ENCODE peak calls at places on chromosomes 7 and 10, in ten cellular contexts. One of them, this sample, is unnamed.

GRCh38 chr10:95430231-95430951 is 130.8 kb downstream of the SORBS1 start:
- DNase-seq in ureter: peak
- DNase-seq in NCI-H460: peak
- DNase-seq in IMR-90: peak
- DNase-seq in NCI-H1694: peak
- DNase-seq in hippocampal formation: peak
- DNase-seq in cardiac muscle cell: peak
- DNase-seq in mammary epithelial cell: peak
- DNase-seq in H7: peak
- DNase-seq in Right ventricle myocardium superior: no peak
- DNase-seq in this sample: peak

GRCh38 chr10:24206926-24207701 is 1.8 kb upstream of the KIAA1217 start:
- DNase-seq in mammary epithelial cell: no peak
- DNase-seq in ureter: no peak
- DNase-seq in Right ventricle myocardium superior: no peak
- DNase-seq in hippocampal formation: no peak
- DNase-seq in NCI-H1694: no peak
- DNase-seq in H7: no peak
- DNase-seq in NCI-H460: no peak
- DNase-seq in cardiac muscle cell: no peak
- DNase-seq in IMR-90: no peak
- DNase-seq in this sample: peak

GRCh38 chr10:53952698-53953097 is 848.3 kb downstream of the PCDH15 start:
- DNase-seq in NCI-H1694: no peak
- DNase-seq in IMR-90: no peak
- DNase-seq in cardiac muscle cell: no peak
- DNase-seq in mammary epithelial cell: no peak
- DNase-seq in NCI-H460: no peak
- DNase-seq in ureter: no peak
- DNase-seq in Right ventricle myocardium superior: no peak
- DNase-seq in H7: no peak
- DNase-seq in hippocampal formation: no peak
- DNase-seq in this sample: no peak

GRCh38 chr10:683448-684071 is 5.9 kb downstream of the DIP2C start:
- DNase-seq in hippocampal formation: peak
- DNase-seq in cardiac muscle cell: no peak
- DNase-seq in ureter: no peak
- DNase-seq in NCI-H460: peak
- DNase-seq in mammary epithelial cell: no peak
- DNase-seq in IMR-90: peak
- DNase-seq in H7: peak
- DNase-seq in NCI-H1694: no peak
- DNase-seq in Right ventricle myocardium superior: no peak
- DNase-seq in this sample: no peak

GRCh38 chr10:86536294-86536861 is 14.8 kb upstream of the WAPL start:
- DNase-seq in ureter: no peak
- DNase-seq in H7: peak
- DNase-seq in NCI-H1694: no peak
- DNase-seq in NCI-H460: no peak
- DNase-seq in mammary epithelial cell: no peak
- DNase-seq in IMR-90: no peak
- DNase-seq in Right ventricle myocardium superior: no peak
- DNase-seq in hippocampal formation: no peak
- DNase-seq in cardiac muscle cell: no peak
- DNase-seq in this sample: peak

GRCh38 chr10:12412671-12413368 is 63.5 kb downstream of the CAMK1D start:
- DNase-seq in mammary epithelial cell: no peak
- DNase-seq in IMR-90: no peak
- DNase-seq in cardiac muscle cell: no peak
- DNase-seq in H7: no peak
- DNase-seq in hippocampal formation: no peak
- DNase-seq in ureter: no peak
- DNase-seq in NCI-H1694: no peak
- DNase-seq in NCI-H460: no peak
- DNase-seq in Right ventricle myocardium superior: no peak
- DNase-seq in this sample: no peak

GRCh38 chr7:16993543-16993942 is 111.8 kb upstream of the AGR3 start:
- DNase-seq in mammary epithelial cell: no peak
- DNase-seq in Right ventricle myocardium superior: no peak
- DNase-seq in hippocampal formation: no peak
- DNase-seq in NCI-H460: no peak
- DNase-seq in NCI-H1694: no peak
- DNase-seq in IMR-90: no peak
- DNase-seq in cardiac muscle cell: no peak
- DNase-seq in ureter: no peak
- DNase-seq in H7: no peak
- DNase-seq in this sample: no peak

GRCh38 chr7:85695041-85695990 is 508.5 kb upstream of the SEMA3D start:
- DNase-seq in hippocampal formation: no peak
- DNase-seq in H7: no peak
- DNase-seq in NCI-H460: peak
- DNase-seq in Right ventricle myocardium superior: no peak
- DNase-seq in cardiac muscle cell: no peak
- DNase-seq in NCI-H1694: no peak
- DNase-seq in IMR-90: peak
- DNase-seq in mammary epithelial cell: peak
- DNase-seq in ureter: no peak
- DNase-seq in this sample: no peak

GRCh38 chr10:454860-455259 is 234.6 kb downstream of the DIP2C start:
- DNase-seq in IMR-90: peak
- DNase-seq in Right ventricle myocardium superior: peak
- DNase-seq in H7: no peak
- DNase-seq in mammary epithelial cell: peak
- DNase-seq in cardiac muscle cell: no peak
- DNase-seq in ureter: no peak
- DNase-seq in hippocampal formation: no peak
- DNase-seq in NCI-H1694: no peak
- DNase-seq in NCI-H460: peak
- DNase-seq in this sample: no peak

GRCh38 chr7:64908358-64908757 is 5.3 kb downstream of the ZNF273 start:
- DNase-seq in NCI-H1694: no peak
- DNase-seq in ureter: no peak
- DNase-seq in mammary epithelial cell: no peak
- DNase-seq in cardiac muscle cell: no peak
- DNase-seq in IMR-90: no peak
- DNase-seq in H7: no peak
- DNase-seq in Right ventricle myocardium superior: no peak
- DNase-seq in NCI-H460: no peak
- DNase-seq in hippocampal formation: no peak
- DNase-seq in this sample: no peak

GRCh38 chr10:132329565-132330485 is 2.2 kb upstream of the LRRC27 start:
- DNase-seq in hippocampal formation: no peak
- DNase-seq in ureter: no peak
- DNase-seq in cardiac muscle cell: no peak
- DNase-seq in Right ventricle myocardium superior: no peak
- DNase-seq in IMR-90: peak
- DNase-seq in H7: peak
- DNase-seq in NCI-H1694: no peak
- DNase-seq in mammary epithelial cell: peak
- DNase-seq in NCI-H460: peak
- DNase-seq in this sample: no peak

GRCh38 chr7:1569016-1569415 is 816 bp downstream of the PSMG3 start:
- DNase-seq in ureter: no peak
- DNase-seq in hippocampal formation: no peak
- DNase-seq in Right ventricle myocardium superior: peak
- DNase-seq in H7: no peak
- DNase-seq in cardiac muscle cell: no peak
- DNase-seq in NCI-H460: peak
- DNase-seq in NCI-H1694: no peak
- DNase-seq in IMR-90: peak
- DNase-seq in mammary epithelial cell: peak
- DNase-seq in this sample: no peak

GRCh38 chr7:2052657-2053048 is 180.1 kb downstream of the MAD1L1 start:
- DNase-seq in cardiac muscle cell: no peak
- DNase-seq in hippocampal formation: no peak
- DNase-seq in H7: no peak
- DNase-seq in mammary epithelial cell: no peak
- DNase-seq in IMR-90: no peak
- DNase-seq in NCI-H460: no peak
- DNase-seq in ureter: no peak
- DNase-seq in NCI-H1694: no peak
- DNase-seq in Right ventricle myocardium superior: no peak
- DNase-seq in this sample: no peak

GRCh38 chr10:29643785-29644501 is 9.2 kb upstream of the SVIL start:
- DNase-seq in NCI-H1694: no peak
- DNase-seq in hippocampal formation: no peak
- DNase-seq in Right ventricle myocardium superior: peak
- DNase-seq in mammary epithelial cell: no peak
- DNase-seq in cardiac muscle cell: no peak
- DNase-seq in NCI-H460: no peak
- DNase-seq in IMR-90: peak
- DNase-seq in H7: no peak
- DNase-seq in ureter: no peak
- DNase-seq in this sample: no peak

GRCh38 chr7:585229-585711 is 65.6 kb upstream of the PDGFA start:
- DNase-seq in NCI-H460: no peak
- DNase-seq in hippocampal formation: no peak
- DNase-seq in ureter: no peak
- DNase-seq in cardiac muscle cell: no peak
- DNase-seq in Right ventricle myocardium superior: no peak
- DNase-seq in IMR-90: no peak
- DNase-seq in H7: no peak
- DNase-seq in NCI-H1694: no peak
- DNase-seq in mammary epithelial cell: no peak
- DNase-seq in this sample: no peak

GRCh38 chr7:30932562-30932961 is 20.9 kb downstream of the AQP1 start:
- DNase-seq in ureter: no peak
- DNase-seq in hippocampal formation: no peak
- DNase-seq in NCI-H1694: no peak
- DNase-seq in mammary epithelial cell: no peak
- DNase-seq in NCI-H460: no peak
- DNase-seq in cardiac muscle cell: no peak
- DNase-seq in IMR-90: no peak
- DNase-seq in H7: peak
- DNase-seq in Right ventricle myocardium superior: no peak
- DNase-seq in this sample: no peak

GRCh38 chr10:132114953-132115520 is 49.3 kb downstream of the JAKMIP3 start:
- DNase-seq in hippocampal formation: no peak
- DNase-seq in mammary epithelial cell: no peak
- DNase-seq in NCI-H1694: no peak
- DNase-seq in IMR-90: no peak
- DNase-seq in ureter: no peak
- DNase-seq in cardiac muscle cell: no peak
- DNase-seq in Right ventricle myocardium superior: peak
- DNase-seq in H7: no peak
- DNase-seq in NCI-H460: no peak
- DNase-seq in this sample: no peak

GRCh38 chr7:85464042-85464651 is 277.3 kb upstream of the SEMA3D start:
- DNase-seq in Right ventricle myocardium superior: no peak
- DNase-seq in cardiac muscle cell: no peak
- DNase-seq in NCI-H460: peak
- DNase-seq in H7: no peak
- DNase-seq in IMR-90: no peak
- DNase-seq in ureter: no peak
- DNase-seq in NCI-H1694: peak
- DNase-seq in hippocampal formation: no peak
- DNase-seq in mammary epithelial cell: no peak
- DNase-seq in this sample: no peak

GRCh38 chr10:28291881-28292297 is 11.0 kb downstream of the MPP7 start:
- DNase-seq in mammary epithelial cell: peak
- DNase-seq in H7: no peak
- DNase-seq in cardiac muscle cell: no peak
- DNase-seq in NCI-H1694: no peak
- DNase-seq in IMR-90: peak
- DNase-seq in ureter: no peak
- DNase-seq in hippocampal formation: no peak
- DNase-seq in NCI-H460: peak
- DNase-seq in Right ventricle myocardium superior: no peak
- DNase-seq in this sample: no peak

GRCh38 chr10:125631806-125632205 is 51.2 kb downstream of the TEX36 start:
- DNase-seq in H7: no peak
- DNase-seq in mammary epithelial cell: no peak
- DNase-seq in NCI-H1694: no peak
- DNase-seq in ureter: no peak
- DNase-seq in IMR-90: no peak
- DNase-seq in Right ventricle myocardium superior: no peak
- DNase-seq in hippocampal formation: no peak
- DNase-seq in NCI-H460: no peak
- DNase-seq in cardiac muscle cell: no peak
- DNase-seq in this sample: no peak

GRCh38 chr10:117788911-117789310 is 246.4 kb downstream of the EMX2 start:
- DNase-seq in NCI-H1694: no peak
- DNase-seq in Right ventricle myocardium superior: no peak
- DNase-seq in H7: no peak
- DNase-seq in ureter: no peak
- DNase-seq in IMR-90: no peak
- DNase-seq in NCI-H460: no peak
- DNase-seq in hippocampal formation: no peak
- DNase-seq in cardiac muscle cell: no peak
- DNase-seq in mammary epithelial cell: no peak
- DNase-seq in this sample: no peak

GRCh38 chr10:79424221-79425073 is 21.0 kb downstream of the ZCCHC24 start:
- DNase-seq in H7: no peak
- DNase-seq in hippocampal formation: no peak
- DNase-seq in cardiac muscle cell: peak
- DNase-seq in NCI-H1694: no peak
- DNase-seq in ureter: no peak
- DNase-seq in NCI-H460: no peak
- DNase-seq in IMR-90: peak
- DNase-seq in Right ventricle myocardium superior: peak
- DNase-seq in mammary epithelial cell: no peak
- DNase-seq in this sample: no peak

GRCh38 chr10:92181575-92181974 is 109.3 kb downstream of the CPEB3 start:
- DNase-seq in H7: peak
- DNase-seq in mammary epithelial cell: no peak
- DNase-seq in hippocampal formation: no peak
- DNase-seq in NCI-H460: no peak
- DNase-seq in cardiac muscle cell: no peak
- DNase-seq in Right ventricle myocardium superior: no peak
- DNase-seq in IMR-90: no peak
- DNase-seq in NCI-H1694: no peak
- DNase-seq in ureter: no peak
- DNase-seq in this sample: no peak

GRCh38 chr10:124005991-124006392 is 87.4 kb downstream of the CHST15 start:
- DNase-seq in mammary epithelial cell: no peak
- DNase-seq in NCI-H1694: no peak
- DNase-seq in Right ventricle myocardium superior: no peak
- DNase-seq in H7: peak
- DNase-seq in cardiac muscle cell: no peak
- DNase-seq in ureter: no peak
- DNase-seq in hippocampal formation: no peak
- DNase-seq in IMR-90: no peak
- DNase-seq in NCI-H460: no peak
- DNase-seq in this sample: no peak

GRCh38 chr7:46934198-46934825 is 647.6 kb downstream of the TNS3 start:
- DNase-seq in NCI-H460: no peak
- DNase-seq in IMR-90: peak
- DNase-seq in hippocampal formation: no peak
- DNase-seq in NCI-H1694: no peak
- DNase-seq in H7: no peak
- DNase-seq in ureter: no peak
- DNase-seq in Right ventricle myocardium superior: no peak
- DNase-seq in mammary epithelial cell: peak
- DNase-seq in cardiac muscle cell: no peak
- DNase-seq in this sample: no peak

GRCh38 chr7:138979988-138980574 is 1.1 kb downstream of the KIAA1549 start:
- DNase-seq in NCI-H1694: no peak
- DNase-seq in mammary epithelial cell: peak
- DNase-seq in ureter: no peak
- DNase-seq in H7: no peak
- DNase-seq in hippocampal formation: no peak
- DNase-seq in cardiac muscle cell: peak
- DNase-seq in Right ventricle myocardium superior: no peak
- DNase-seq in NCI-H460: no peak
- DNase-seq in IMR-90: no peak
- DNase-seq in this sample: peak

GRCh38 chr7:135744938-135745701 is 3.5 kb downstream of the FAM180A start:
- DNase-seq in NCI-H1694: no peak
- DNase-seq in cardiac muscle cell: no peak
- DNase-seq in H7: no peak
- DNase-seq in hippocampal formation: no peak
- DNase-seq in NCI-H460: no peak
- DNase-seq in IMR-90: peak
- DNase-seq in ureter: no peak
- DNase-seq in Right ventricle myocardium superior: no peak
- DNase-seq in mammary epithelial cell: peak
- DNase-seq in this sample: no peak

GRCh38 chr7:141674702-141675101 is 27.3 kb downstream of the DENND11 start:
- DNase-seq in mammary epithelial cell: no peak
- DNase-seq in H7: peak
- DNase-seq in ureter: no peak
- DNase-seq in hippocampal formation: no peak
- DNase-seq in cardiac muscle cell: no peak
- DNase-seq in Right ventricle myocardium superior: no peak
- DNase-seq in NCI-H460: no peak
- DNase-seq in IMR-90: no peak
- DNase-seq in NCI-H1694: no peak
- DNase-seq in this sample: peak